ENCODE peak calls at places on chromosomes 11 and 22, in eight cellular contexts. One of them, this sample, is unnamed.

GRCh38 chr11:86596861-86597632 is 75.4 kb downstream of the ME3 start:
- DNase-seq in AG04449: no peak
- DNase-seq in CD8-positive, alpha-beta T cell: no peak
- DNase-seq in activated CD8-positive, alpha-beta T cell treated with anti-CD3 and anti-CD28 coated beads for 36 hours: no peak
- DNase-seq in RWPE1: no peak
- DNase-seq in dorsolateral prefrontal cortex: no peak
- DNase-seq in tibial nerve: peak; percentile 39
- DNase-seq in heart left ventricle: peak; percentile 50
- DNase-seq in this sample: no peak

GRCh38 chr11:130369713-130370112 is 55.0 kb upstream of the ZBTB44 start:
- DNase-seq in AG04449: no peak
- DNase-seq in CD8-positive, alpha-beta T cell: no peak
- DNase-seq in activated CD8-positive, alpha-beta T cell treated with anti-CD3 and anti-CD28 coated beads for 36 hours: no peak
- DNase-seq in RWPE1: no peak
- DNase-seq in dorsolateral prefrontal cortex: peak; percentile 47
- DNase-seq in tibial nerve: no peak
- DNase-seq in heart left ventricle: no peak
- DNase-seq in this sample: no peak

GRCh38 chr11:127035812-127036211 is 35.2 kb upstream of the KIRREL3 start:
- DNase-seq in AG04449: no peak
- DNase-seq in CD8-positive, alpha-beta T cell: no peak
- DNase-seq in activated CD8-positive, alpha-beta T cell treated with anti-CD3 and anti-CD28 coated beads for 36 hours: no peak
- DNase-seq in RWPE1: no peak
- DNase-seq in dorsolateral prefrontal cortex: no peak
- DNase-seq in tibial nerve: no peak
- DNase-seq in heart left ventricle: no peak
- DNase-seq in this sample: no peak

GRCh38 chr22:44669725-44670027 is 32.3 kb upstream of the PRR5 start:
- DNase-seq in AG04449: no peak
- DNase-seq in CD8-positive, alpha-beta T cell: no peak
- DNase-seq in activated CD8-positive, alpha-beta T cell treated with anti-CD3 and anti-CD28 coated beads for 36 hours: peak; percentile 30
- DNase-seq in RWPE1: no peak
- DNase-seq in dorsolateral prefrontal cortex: no peak
- DNase-seq in tibial nerve: no peak
- DNase-seq in heart left ventricle: no peak
- DNase-seq in this sample: no peak

GRCh38 chr11:86207413-86207812 is 37.1 kb upstream of the EED start:
- DNase-seq in AG04449: no peak
- DNase-seq in CD8-positive, alpha-beta T cell: no peak
- DNase-seq in activated CD8-positive, alpha-beta T cell treated with anti-CD3 and anti-CD28 coated beads for 36 hours: no peak
- DNase-seq in RWPE1: no peak
- DNase-seq in dorsolateral prefrontal cortex: no peak
- DNase-seq in tibial nerve: no peak
- DNase-seq in heart left ventricle: no peak
- DNase-seq in this sample: no peak

GRCh38 chr22:29315286-29316195 is at the start of gene RASL10A:
- DNase-seq in AG04449: no peak
- DNase-seq in CD8-positive, alpha-beta T cell: no peak
- DNase-seq in activated CD8-positive, alpha-beta T cell treated with anti-CD3 and anti-CD28 coated beads for 36 hours: no peak
- DNase-seq in RWPE1: no peak
- DNase-seq in dorsolateral prefrontal cortex: no peak
- DNase-seq in tibial nerve: no peak
- DNase-seq in heart left ventricle: peak; percentile 20
- DNase-seq in this sample: no peak

GRCh38 chr22:24592144-24592845 is 578 bp downstream of the LRRC75B start:
- DNase-seq in AG04449: no peak
- DNase-seq in CD8-positive, alpha-beta T cell: no peak
- DNase-seq in activated CD8-positive, alpha-beta T cell treated with anti-CD3 and anti-CD28 coated beads for 36 hours: peak; percentile 24
- DNase-seq in RWPE1: peak; percentile 10
- DNase-seq in dorsolateral prefrontal cortex: no peak
- DNase-seq in tibial nerve: no peak
- DNase-seq in heart left ventricle: no peak
- DNase-seq in this sample: no peak

GRCh38 chr11:28529540-28530410 is 421.6 kb downstream of the METTL15 start:
- DNase-seq in AG04449: no peak
- DNase-seq in CD8-positive, alpha-beta T cell: no peak
- DNase-seq in activated CD8-positive, alpha-beta T cell treated with anti-CD3 and anti-CD28 coated beads for 36 hours: no peak
- DNase-seq in RWPE1: peak; percentile 20
- DNase-seq in dorsolateral prefrontal cortex: no peak
- DNase-seq in tibial nerve: peak; percentile 10
- DNase-seq in heart left ventricle: no peak
- DNase-seq in this sample: no peak

GRCh38 chr11:1573847-1574255 is 1.8 kb upstream of the DUSP8 start:
- DNase-seq in AG04449: no peak
- DNase-seq in CD8-positive, alpha-beta T cell: no peak
- DNase-seq in activated CD8-positive, alpha-beta T cell treated with anti-CD3 and anti-CD28 coated beads for 36 hours: no peak
- DNase-seq in RWPE1: no peak
- DNase-seq in dorsolateral prefrontal cortex: peak; percentile 28
- DNase-seq in tibial nerve: no peak
- DNase-seq in heart left ventricle: no peak
- DNase-seq in this sample: no peak

GRCh38 chr22:16651217-16651616 is 58.6 kb upstream of the CCT8L2 start:
- DNase-seq in AG04449: no peak
- DNase-seq in CD8-positive, alpha-beta T cell: no peak
- DNase-seq in activated CD8-positive, alpha-beta T cell treated with anti-CD3 and anti-CD28 coated beads for 36 hours: no peak
- DNase-seq in RWPE1: no peak
- DNase-seq in dorsolateral prefrontal cortex: no peak
- DNase-seq in tibial nerve: no peak
- DNase-seq in heart left ventricle: no peak
- DNase-seq in this sample: no peak

GRCh38 chr11:117580866-117581265 is 216.2 kb downstream of the DSCAML1 start:
- DNase-seq in AG04449: no peak
- DNase-seq in CD8-positive, alpha-beta T cell: no peak
- DNase-seq in activated CD8-positive, alpha-beta T cell treated with anti-CD3 and anti-CD28 coated beads for 36 hours: no peak
- DNase-seq in RWPE1: no peak
- DNase-seq in dorsolateral prefrontal cortex: no peak
- DNase-seq in tibial nerve: no peak
- DNase-seq in heart left ventricle: no peak
- DNase-seq in this sample: no peak

GRCh38 chr11:914747-915493 is 4.3 kb upstream of the CHID1 start:
- DNase-seq in AG04449: no peak
- DNase-seq in CD8-positive, alpha-beta T cell: no peak
- DNase-seq in activated CD8-positive, alpha-beta T cell treated with anti-CD3 and anti-CD28 coated beads for 36 hours: no peak
- DNase-seq in RWPE1: no peak
- DNase-seq in dorsolateral prefrontal cortex: peak; percentile 59
- DNase-seq in tibial nerve: peak; percentile 67
- DNase-seq in heart left ventricle: peak; percentile 83
- DNase-seq in this sample: no peak

GRCh38 chr11:128739589-128739988 is 45.7 kb downstream of the FLI1 start:
- DNase-seq in AG04449: no peak
- DNase-seq in CD8-positive, alpha-beta T cell: no peak
- DNase-seq in activated CD8-positive, alpha-beta T cell treated with anti-CD3 and anti-CD28 coated beads for 36 hours: no peak
- DNase-seq in RWPE1: no peak
- DNase-seq in dorsolateral prefrontal cortex: no peak
- DNase-seq in tibial nerve: no peak
- DNase-seq in heart left ventricle: no peak
- DNase-seq in this sample: no peak

GRCh38 chr11:94641167-94641761 is 74.1 kb downstream of the PIWIL4 start:
- DNase-seq in AG04449: no peak
- DNase-seq in CD8-positive, alpha-beta T cell: no peak
- DNase-seq in activated CD8-positive, alpha-beta T cell treated with anti-CD3 and anti-CD28 coated beads for 36 hours: no peak
- DNase-seq in RWPE1: no peak
- DNase-seq in dorsolateral prefrontal cortex: no peak
- DNase-seq in tibial nerve: no peak
- DNase-seq in heart left ventricle: peak; percentile 56
- DNase-seq in this sample: no peak

GRCh38 chr11:12376259-12376971 is 956 bp upstream of the PARVA start:
- DNase-seq in AG04449: peak; percentile 19
- DNase-seq in CD8-positive, alpha-beta T cell: no peak
- DNase-seq in activated CD8-positive, alpha-beta T cell treated with anti-CD3 and anti-CD28 coated beads for 36 hours: no peak
- DNase-seq in RWPE1: no peak
- DNase-seq in dorsolateral prefrontal cortex: no peak
- DNase-seq in tibial nerve: peak; percentile 41
- DNase-seq in heart left ventricle: peak; percentile 72
- DNase-seq in this sample: no peak

GRCh38 chr11:8905528-8906165 is 5.3 kb upstream of the AKIP1 start:
- DNase-seq in AG04449: no peak
- DNase-seq in CD8-positive, alpha-beta T cell: no peak
- DNase-seq in activated CD8-positive, alpha-beta T cell treated with anti-CD3 and anti-CD28 coated beads for 36 hours: no peak
- DNase-seq in RWPE1: peak; percentile 60
- DNase-seq in dorsolateral prefrontal cortex: no peak
- DNase-seq in tibial nerve: no peak
- DNase-seq in heart left ventricle: no peak
- DNase-seq in this sample: no peak

GRCh38 chr11:133181672-133182071 is 350.6 kb downstream of the OPCML start:
- DNase-seq in AG04449: no peak
- DNase-seq in CD8-positive, alpha-beta T cell: no peak
- DNase-seq in activated CD8-positive, alpha-beta T cell treated with anti-CD3 and anti-CD28 coated beads for 36 hours: no peak
- DNase-seq in RWPE1: no peak
- DNase-seq in dorsolateral prefrontal cortex: no peak
- DNase-seq in tibial nerve: no peak
- DNase-seq in heart left ventricle: no peak
- DNase-seq in this sample: no peak

GRCh38 chr11:25981998-25982397 is 349.9 kb upstream of the ANO3 start:
- DNase-seq in AG04449: peak; percentile 12
- DNase-seq in CD8-positive, alpha-beta T cell: no peak
- DNase-seq in activated CD8-positive, alpha-beta T cell treated with anti-CD3 and anti-CD28 coated beads for 36 hours: no peak
- DNase-seq in RWPE1: peak; percentile 46
- DNase-seq in dorsolateral prefrontal cortex: no peak
- DNase-seq in tibial nerve: peak; percentile 26
- DNase-seq in heart left ventricle: no peak
- DNase-seq in this sample: no peak

GRCh38 chr22:20656902-20657836 is 116.7 kb upstream of the SERPIND1 start:
- DNase-seq in AG04449: no peak
- DNase-seq in CD8-positive, alpha-beta T cell: no peak
- DNase-seq in activated CD8-positive, alpha-beta T cell treated with anti-CD3 and anti-CD28 coated beads for 36 hours: no peak
- DNase-seq in RWPE1: no peak
- DNase-seq in dorsolateral prefrontal cortex: no peak
- DNase-seq in tibial nerve: no peak
- DNase-seq in heart left ventricle: no peak
- DNase-seq in this sample: no peak

GRCh38 chr11:57197762-57198161 is 16.0 kb downstream of the LRRC55 start:
- DNase-seq in AG04449: no peak
- DNase-seq in CD8-positive, alpha-beta T cell: no peak
- DNase-seq in activated CD8-positive, alpha-beta T cell treated with anti-CD3 and anti-CD28 coated beads for 36 hours: no peak
- DNase-seq in RWPE1: no peak
- DNase-seq in dorsolateral prefrontal cortex: no peak
- DNase-seq in tibial nerve: no peak
- DNase-seq in heart left ventricle: no peak
- DNase-seq in this sample: no peak

GRCh38 chr11:44670814-44671213 is 55.9 kb upstream of the TSPAN18 start:
- DNase-seq in AG04449: no peak
- DNase-seq in CD8-positive, alpha-beta T cell: no peak
- DNase-seq in activated CD8-positive, alpha-beta T cell treated with anti-CD3 and anti-CD28 coated beads for 36 hours: no peak
- DNase-seq in RWPE1: no peak
- DNase-seq in dorsolateral prefrontal cortex: no peak
- DNase-seq in tibial nerve: no peak
- DNase-seq in heart left ventricle: no peak
- DNase-seq in this sample: no peak

GRCh38 chr11:96942855-96943254 is 553.0 kb downstream of the JRKL start:
- DNase-seq in AG04449: no peak
- DNase-seq in CD8-positive, alpha-beta T cell: no peak
- DNase-seq in activated CD8-positive, alpha-beta T cell treated with anti-CD3 and anti-CD28 coated beads for 36 hours: no peak
- DNase-seq in RWPE1: no peak
- DNase-seq in dorsolateral prefrontal cortex: no peak
- DNase-seq in tibial nerve: no peak
- DNase-seq in heart left ventricle: no peak
- DNase-seq in this sample: no peak

GRCh38 chr11:3855808-3856491 is 486 bp downstream of the STIM1 start:
- DNase-seq in AG04449: no peak
- DNase-seq in CD8-positive, alpha-beta T cell: no peak
- DNase-seq in activated CD8-positive, alpha-beta T cell treated with anti-CD3 and anti-CD28 coated beads for 36 hours: peak; percentile 77
- DNase-seq in RWPE1: no peak
- DNase-seq in dorsolateral prefrontal cortex: no peak
- DNase-seq in tibial nerve: no peak
- DNase-seq in heart left ventricle: peak; percentile 67
- DNase-seq in this sample: peak; percentile 49

DNA sequence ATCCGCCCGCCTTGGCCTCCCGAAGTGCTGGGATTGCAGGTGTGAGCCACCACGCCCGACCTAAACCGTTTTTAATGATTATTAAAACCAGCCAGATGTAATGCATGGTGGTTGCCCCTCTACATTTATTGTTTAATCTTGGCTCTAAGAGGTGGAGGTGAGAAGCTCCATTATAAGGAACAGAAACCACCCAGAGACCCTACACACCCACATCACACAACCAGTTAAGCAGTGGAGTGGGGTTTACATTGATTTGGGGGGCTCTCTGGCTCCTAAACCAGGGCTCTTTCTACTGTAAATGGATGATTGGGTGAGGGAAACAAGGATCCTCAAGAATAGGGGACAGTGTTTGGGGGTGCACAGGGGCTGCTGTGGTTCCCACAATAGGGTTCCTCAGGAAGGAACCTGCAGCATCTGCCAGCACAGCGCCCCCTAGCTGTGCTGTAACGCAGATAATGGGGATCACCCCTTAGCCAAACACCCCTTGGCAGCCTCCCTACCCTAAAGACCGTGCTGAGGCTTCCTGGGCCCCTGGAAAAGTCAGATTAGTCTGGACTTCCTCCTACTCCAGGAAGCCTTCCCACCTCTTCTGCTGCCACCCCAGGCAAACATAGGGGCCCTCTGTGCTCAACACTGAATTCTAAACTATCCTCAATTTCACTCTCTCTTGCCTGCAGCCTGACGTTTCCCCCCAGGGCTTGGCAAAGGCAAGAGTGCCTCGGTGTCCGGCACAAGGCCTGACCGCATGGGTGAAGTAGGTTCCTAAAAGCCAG is 2.4 kb downstream of the MPST start:
- DNase-seq in AG04449: no peak
- DNase-seq in CD8-positive, alpha-beta T cell: peak; percentile 29
- DNase-seq in activated CD8-positive, alpha-beta T cell treated with anti-CD3 and anti-CD28 coated beads for 36 hours: peak; percentile 73
- DNase-seq in RWPE1: no peak
- DNase-seq in dorsolateral prefrontal cortex: no peak
- DNase-seq in tibial nerve: peak; percentile 22
- DNase-seq in heart left ventricle: peak; percentile 57
- DNase-seq in this sample: no peak
- TF ChIP-seq CTCF in AG04449: peak; percentile 69
- TF ChIP-seq CTCF in CD8-positive, alpha-beta T cell: peak; percentile 84
- TF ChIP-seq CTCF in activated CD8-positive, alpha-beta T cell treated with anti-CD3 and anti-CD28 coated beads for 36 hours: peak; percentile 94
- TF ChIP-seq CTCF in RWPE1: peak; percentile 78
- TF ChIP-seq CTCF in dorsolateral prefrontal cortex: peak; percentile 74
- TF ChIP-seq CTCF in tibial nerve: peak; percentile 64
- TF ChIP-seq CTCF in heart left ventricle: peak; percentile 75
- TF ChIP-seq CTCF in this sample: peak; percentile 70

GRCh38 chr22:50625568-50626313 is 2.2 kb downstream of the ARSA start:
- DNase-seq in AG04449: no peak
- DNase-seq in CD8-positive, alpha-beta T cell: no peak
- DNase-seq in activated CD8-positive, alpha-beta T cell treated with anti-CD3 and anti-CD28 coated beads for 36 hours: no peak
- DNase-seq in RWPE1: no peak
- DNase-seq in dorsolateral prefrontal cortex: no peak
- DNase-seq in tibial nerve: no peak
- DNase-seq in heart left ventricle: no peak
- DNase-seq in this sample: no peak
- TF ChIP-seq CTCF in AG04449: no peak
- TF ChIP-seq CTCF in CD8-positive, alpha-beta T cell: no peak
- TF ChIP-seq CTCF in activated CD8-positive, alpha-beta T cell treated with anti-CD3 and anti-CD28 coated beads for 36 hours: no peak
- TF ChIP-seq CTCF in RWPE1: no peak
- TF ChIP-seq CTCF in dorsolateral prefrontal cortex: no peak
- TF ChIP-seq CTCF in tibial nerve: no peak
- TF ChIP-seq CTCF in heart left ventricle: peak; percentile 33
- TF ChIP-seq CTCF in this sample: no peak

GRCh38 chr11:78163828-78164227 is 24.4 kb upstream of the ALG8 start:
- DNase-seq in AG04449: no peak
- DNase-seq in CD8-positive, alpha-beta T cell: no peak
- DNase-seq in activated CD8-positive, alpha-beta T cell treated with anti-CD3 and anti-CD28 coated beads for 36 hours: no peak
- DNase-seq in RWPE1: no peak
- DNase-seq in dorsolateral prefrontal cortex: no peak
- DNase-seq in tibial nerve: no peak
- DNase-seq in heart left ventricle: no peak
- DNase-seq in this sample: no peak
- TF ChIP-seq CTCF in AG04449: no peak
- TF ChIP-seq CTCF in CD8-positive, alpha-beta T cell: no peak
- TF ChIP-seq CTCF in activated CD8-positive, alpha-beta T cell treated with anti-CD3 and anti-CD28 coated beads for 36 hours: no peak
- TF ChIP-seq CTCF in RWPE1: no peak
- TF ChIP-seq CTCF in dorsolateral prefrontal cortex: no peak
- TF ChIP-seq CTCF in tibial nerve: no peak
- TF ChIP-seq CTCF in heart left ventricle: no peak
- TF ChIP-seq CTCF in this sample: no peak

GRCh38 chr11:121446752-121447156 is 5.4 kb upstream of the SORL1 start:
- DNase-seq in AG04449: peak; percentile 29
- DNase-seq in CD8-positive, alpha-beta T cell: no peak
- DNase-seq in activated CD8-positive, alpha-beta T cell treated with anti-CD3 and anti-CD28 coated beads for 36 hours: no peak
- DNase-seq in RWPE1: no peak
- DNase-seq in dorsolateral prefrontal cortex: no peak
- DNase-seq in tibial nerve: no peak
- DNase-seq in heart left ventricle: no peak
- DNase-seq in this sample: no peak
- TF ChIP-seq CTCF in AG04449: no peak
- TF ChIP-seq CTCF in CD8-positive, alpha-beta T cell: no peak
- TF ChIP-seq CTCF in activated CD8-positive, alpha-beta T cell treated with anti-CD3 and anti-CD28 coated beads for 36 hours: no peak
- TF ChIP-seq CTCF in RWPE1: no peak
- TF ChIP-seq CTCF in dorsolateral prefrontal cortex: peak; percentile 21
- TF ChIP-seq CTCF in tibial nerve: no peak
- TF ChIP-seq CTCF in heart left ventricle: no peak
- TF ChIP-seq CTCF in this sample: no peak